ENCODE peak calls at places on chromosomes 11 and 22, in eight cellular contexts. One of them, this sample, is unnamed.

GRCh38 chr22:38107692-38108515 is 2.6 kb downstream of the BAIAP2L2 start:
- DNase-seq in upper lobe of left lung: peak; percentile 53
- DNase-seq in right lobe of liver: peak; percentile 87
- DNase-seq in uterus: no peak
- DNase-seq in H54: no peak
- DNase-seq in gastrocnemius medialis: no peak
- DNase-seq in adrenal gland: no peak
- DNase-seq in testis: peak; percentile 46
- DNase-seq in this sample: no peak

GRCh38 chr11:128157423-128158298 is 429.7 kb downstream of the ETS1 start:
- DNase-seq in adrenal gland: peak; percentile 59
- DNase-seq in testis: peak; percentile 76
- DNase-seq in H54: no peak
- DNase-seq in uterus: peak; percentile 35
- DNase-seq in right lobe of liver: no peak
- DNase-seq in gastrocnemius medialis: no peak
- DNase-seq in upper lobe of left lung: no peak
- DNase-seq in this sample: no peak

GRCh38 chr11:128625766-128626165 is 38.4 kb upstream of the ETS1 start:
- DNase-seq in uterus: no peak
- DNase-seq in gastrocnemius medialis: no peak
- DNase-seq in H54: no peak
- DNase-seq in testis: no peak
- DNase-seq in right lobe of liver: peak; percentile 83
- DNase-seq in upper lobe of left lung: no peak
- DNase-seq in adrenal gland: no peak
- DNase-seq in this sample: no peak

GRCh38 chr22:39498802-39499201 is 3.3 kb upstream of the MIEF1 start:
- DNase-seq in uterus: no peak
- DNase-seq in adrenal gland: no peak
- DNase-seq in H54: no peak
- DNase-seq in testis: no peak
- DNase-seq in gastrocnemius medialis: no peak
- DNase-seq in right lobe of liver: no peak
- DNase-seq in upper lobe of left lung: no peak
- DNase-seq in this sample: no peak

GRCh38 chr11:131511794-131512193 is 141.4 kb downstream of the NTM start:
- DNase-seq in gastrocnemius medialis: no peak
- DNase-seq in H54: no peak
- DNase-seq in upper lobe of left lung: no peak
- DNase-seq in uterus: no peak
- DNase-seq in testis: peak; percentile 41
- DNase-seq in adrenal gland: peak; percentile 48
- DNase-seq in right lobe of liver: peak; percentile 52
- DNase-seq in this sample: no peak

GRCh38 chr11:22634897-22635629 is 9.4 kb upstream of the FANCF start:
- DNase-seq in testis: no peak
- DNase-seq in uterus: no peak
- DNase-seq in adrenal gland: peak; percentile 29
- DNase-seq in right lobe of liver: peak; percentile 55
- DNase-seq in gastrocnemius medialis: no peak
- DNase-seq in upper lobe of left lung: no peak
- DNase-seq in H54: no peak
- DNase-seq in this sample: no peak

GRCh38 chr22:20131856-20132685 is 467 bp downstream of the ZDHHC8 start:
- DNase-seq in right lobe of liver: peak; percentile 68
- DNase-seq in testis: no peak
- DNase-seq in upper lobe of left lung: peak; percentile 90
- DNase-seq in adrenal gland: peak; percentile 64
- DNase-seq in gastrocnemius medialis: peak; percentile 51
- DNase-seq in uterus: no peak
- DNase-seq in H54: no peak
- DNase-seq in this sample: no peak

GRCh38 chr11:117096140-117096972 is 1.9 kb downstream of the SIK3 start:
- DNase-seq in gastrocnemius medialis: no peak
- DNase-seq in adrenal gland: no peak
- DNase-seq in upper lobe of left lung: no peak
- DNase-seq in H54: no peak
- DNase-seq in right lobe of liver: peak; percentile 75
- DNase-seq in uterus: no peak
- DNase-seq in testis: peak; percentile 59
- DNase-seq in this sample: peak; percentile 84

GRCh38 chr11:36075053-36075452 is 131.2 kb downstream of the LDLRAD3 start:
- DNase-seq in upper lobe of left lung: no peak
- DNase-seq in right lobe of liver: no peak
- DNase-seq in H54: no peak
- DNase-seq in gastrocnemius medialis: no peak
- DNase-seq in uterus: no peak
- DNase-seq in adrenal gland: no peak
- DNase-seq in testis: no peak
- DNase-seq in this sample: no peak

DNA sequence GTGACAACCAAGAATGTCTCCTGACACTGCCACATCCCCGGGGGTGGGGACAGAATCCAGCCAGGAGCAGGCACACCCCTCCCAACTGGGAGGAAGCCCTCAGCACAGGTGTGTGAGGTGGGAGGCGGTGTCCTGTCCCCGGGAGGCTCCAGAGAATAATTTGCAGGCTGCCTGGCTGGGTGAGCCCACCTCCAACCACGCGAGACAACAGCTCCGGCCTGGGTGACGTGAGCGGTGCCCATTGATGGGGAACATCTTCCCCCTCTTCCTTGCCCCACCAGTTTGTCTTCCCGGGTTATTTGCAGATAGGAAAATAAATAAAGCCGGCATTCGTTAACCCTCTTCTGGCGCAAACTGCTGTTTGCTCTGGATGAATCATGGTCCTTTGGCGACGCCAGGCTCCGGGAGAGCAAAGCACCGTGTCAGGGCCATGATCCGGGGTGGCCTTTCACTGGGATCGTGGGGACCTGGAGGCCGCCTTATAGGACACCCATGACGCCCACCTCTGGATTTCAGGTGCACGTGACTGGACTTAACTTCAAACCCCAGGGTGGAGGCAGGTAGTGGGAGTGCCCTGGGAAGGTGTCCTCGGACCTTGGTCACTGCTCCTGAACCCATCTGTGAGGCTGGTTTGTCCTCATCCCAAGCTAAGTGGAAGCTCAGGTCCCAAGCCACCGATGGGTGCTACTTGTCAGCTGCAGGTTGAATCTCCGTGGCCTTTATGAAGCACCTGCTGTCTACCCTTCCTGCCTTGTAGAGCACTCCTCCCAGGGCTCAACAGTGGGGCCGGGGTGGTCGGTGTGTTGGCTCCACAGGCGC is 13.9 kb downstream of the CCND1 start:
- DNase-seq in testis: no peak
- DNase-seq in upper lobe of left lung: no peak
- DNase-seq in gastrocnemius medialis: peak; percentile 5
- DNase-seq in H54: peak; percentile 79
- DNase-seq in right lobe of liver: peak; percentile 47
- DNase-seq in adrenal gland: peak; percentile 61
- DNase-seq in uterus: no peak
- DNase-seq in this sample: no peak
- TF ChIP-seq POLR2A in testis: no peak
- TF ChIP-seq POLR2A in upper lobe of left lung: no peak
- TF ChIP-seq POLR2A in gastrocnemius medialis: no peak
- TF ChIP-seq POLR2A in H54: peak; percentile 9
- TF ChIP-seq POLR2A in right lobe of liver: no peak
- TF ChIP-seq POLR2A in adrenal gland: no peak
- TF ChIP-seq POLR2A in uterus: no peak
- TF ChIP-seq POLR2A in this sample: no peak

DNA sequence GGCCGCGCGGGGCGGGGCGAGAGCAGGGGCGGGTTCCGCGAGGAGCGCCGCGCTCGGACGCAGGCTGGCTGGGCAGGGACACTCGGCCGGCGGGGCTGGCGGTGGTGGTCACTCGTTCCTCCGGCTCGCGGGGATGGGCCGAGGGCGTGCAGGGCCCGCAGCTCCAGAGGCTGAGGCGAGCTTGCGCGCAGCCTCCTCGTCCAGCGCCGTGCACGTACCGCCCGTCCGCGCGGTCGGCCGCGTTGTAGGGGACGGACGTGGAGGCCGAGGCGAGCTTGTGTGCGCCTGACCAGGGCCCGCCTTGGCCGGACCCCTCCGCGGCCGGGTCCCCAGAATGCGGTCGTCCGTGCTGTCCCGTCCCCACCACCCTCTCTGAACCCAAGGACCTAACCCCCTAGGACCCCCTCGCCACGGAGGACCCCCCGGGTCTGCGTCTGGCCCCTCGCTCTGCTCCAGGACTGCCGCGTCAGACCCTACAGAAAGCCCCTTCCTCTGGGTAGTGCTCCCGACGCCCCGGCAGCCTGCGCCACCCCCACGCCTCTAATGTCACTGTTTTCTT is 569 bp upstream of the YPEL1 start:
- DNase-seq in uterus: peak; percentile 32
- DNase-seq in gastrocnemius medialis: no peak
- DNase-seq in H54: no peak
- DNase-seq in adrenal gland: no peak
- DNase-seq in testis: no peak
- DNase-seq in right lobe of liver: no peak
- DNase-seq in upper lobe of left lung: no peak
- DNase-seq in this sample: no peak
- TF ChIP-seq POLR2A in uterus: no peak
- TF ChIP-seq POLR2A in gastrocnemius medialis: no peak
- TF ChIP-seq POLR2A in H54: no peak
- TF ChIP-seq POLR2A in adrenal gland: no peak
- TF ChIP-seq POLR2A in testis: no peak
- TF ChIP-seq POLR2A in right lobe of liver: no peak
- TF ChIP-seq POLR2A in upper lobe of left lung: no peak
- TF ChIP-seq POLR2A in this sample: no peak

DNA sequence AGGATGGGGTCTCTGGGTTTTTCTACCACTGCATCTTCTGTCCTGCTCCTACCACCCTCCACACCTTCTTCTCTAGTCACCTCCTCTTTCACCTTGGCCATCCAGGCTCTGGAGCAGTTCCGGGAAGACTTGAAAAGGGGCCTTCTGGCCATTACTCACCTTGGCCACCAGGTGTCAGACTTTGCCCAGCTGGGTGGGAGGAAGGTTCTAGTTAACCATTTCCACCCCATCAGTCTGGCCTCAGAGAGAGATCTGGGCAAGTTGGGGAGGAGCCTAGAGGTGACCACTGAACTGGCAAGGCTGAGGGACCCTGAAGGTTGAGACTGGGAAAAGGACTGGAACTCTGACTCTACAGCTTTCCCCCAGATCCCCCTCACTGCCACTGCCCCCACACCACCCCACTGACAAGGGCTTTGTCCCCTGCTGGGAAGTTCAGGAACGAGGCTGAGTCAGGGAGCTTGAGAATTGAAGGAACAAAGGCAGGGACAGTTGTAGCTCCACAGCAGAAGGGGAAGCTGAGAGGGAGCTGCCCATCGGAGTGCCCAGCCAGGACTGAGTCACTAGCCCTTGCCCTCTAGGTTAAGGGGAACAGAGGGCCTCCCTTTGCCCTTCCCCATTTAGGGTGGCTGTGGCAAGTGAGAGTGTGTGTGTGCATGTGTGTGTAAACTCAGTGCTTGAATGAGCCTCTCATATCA is 3.7 kb upstream of the POLD4 start:
- DNase-seq in testis: peak; percentile 67
- DNase-seq in upper lobe of left lung: no peak
- DNase-seq in right lobe of liver: no peak
- DNase-seq in adrenal gland: peak; percentile 71
- DNase-seq in H54: peak; percentile 62
- DNase-seq in uterus: peak; percentile 74
- DNase-seq in gastrocnemius medialis: peak; percentile 61
- DNase-seq in this sample: no peak
- TF ChIP-seq POLR2A in testis: no peak
- TF ChIP-seq POLR2A in upper lobe of left lung: no peak
- TF ChIP-seq POLR2A in right lobe of liver: peak; percentile 22
- TF ChIP-seq POLR2A in adrenal gland: no peak
- TF ChIP-seq POLR2A in H54: no peak
- TF ChIP-seq POLR2A in uterus: no peak
- TF ChIP-seq POLR2A in gastrocnemius medialis: no peak
- TF ChIP-seq POLR2A in this sample: no peak

GRCh38 chr11:120324932-120325810 is at the start of gene TLCD5:
- DNase-seq in gastrocnemius medialis: no peak
- DNase-seq in H54: peak; percentile 42
- DNase-seq in upper lobe of left lung: peak; percentile 92
- DNase-seq in right lobe of liver: no peak
- DNase-seq in testis: peak; percentile 69
- DNase-seq in uterus: peak; percentile 71
- DNase-seq in adrenal gland: peak; percentile 73
- DNase-seq in this sample: no peak
- TF ChIP-seq POLR2A in gastrocnemius medialis: peak; percentile 56
- TF ChIP-seq POLR2A in H54: peak; percentile 28
- TF ChIP-seq POLR2A in upper lobe of left lung: peak; percentile 72
- TF ChIP-seq POLR2A in right lobe of liver: peak; percentile 54
- TF ChIP-seq POLR2A in testis: no peak
- TF ChIP-seq POLR2A in uterus: peak; percentile 53
- TF ChIP-seq POLR2A in adrenal gland: peak; percentile 74
- TF ChIP-seq POLR2A in this sample: no peak

GRCh38 chr11:77589521-77590193 is at the start of gene AQP11:
- DNase-seq in uterus: peak; percentile 72
- DNase-seq in H54: peak; percentile 88
- DNase-seq in right lobe of liver: peak; percentile 97
- DNase-seq in testis: peak; percentile 93
- DNase-seq in gastrocnemius medialis: peak; percentile 53
- DNase-seq in adrenal gland: peak; percentile 91
- DNase-seq in upper lobe of left lung: peak; percentile 97
- DNase-seq in this sample: peak; percentile 93
- TF ChIP-seq POLR2A in uterus: peak; percentile 28
- TF ChIP-seq POLR2A in H54: peak; percentile 73
- TF ChIP-seq POLR2A in right lobe of liver: peak; percentile 77
- TF ChIP-seq POLR2A in testis: peak; percentile 36
- TF ChIP-seq POLR2A in gastrocnemius medialis: peak; percentile 37
- TF ChIP-seq POLR2A in adrenal gland: peak; percentile 83
- TF ChIP-seq POLR2A in upper lobe of left lung: no peak
- TF ChIP-seq POLR2A in this sample: no peak

GRCh38 chr11:66625041-66625751 is 8.8 kb downstream of the RBM14 start:
- DNase-seq in H54: no peak
- DNase-seq in adrenal gland: no peak
- DNase-seq in upper lobe of left lung: peak; percentile 69
- DNase-seq in uterus: no peak
- DNase-seq in gastrocnemius medialis: no peak
- DNase-seq in testis: no peak
- DNase-seq in right lobe of liver: no peak
- DNase-seq in this sample: peak; percentile 75
- TF ChIP-seq POLR2A in H54: no peak
- TF ChIP-seq POLR2A in adrenal gland: no peak
- TF ChIP-seq POLR2A in upper lobe of left lung: no peak
- TF ChIP-seq POLR2A in uterus: no peak
- TF ChIP-seq POLR2A in gastrocnemius medialis: no peak
- TF ChIP-seq POLR2A in testis: no peak
- TF ChIP-seq POLR2A in right lobe of liver: no peak
- TF ChIP-seq POLR2A in this sample: no peak

This sample was measured in lower leg skin.